ENCODE peak calls at places on chromosomes 11 and 22, in nine cellular contexts. One of them, this sample, is unnamed.

GRCh38 chr22:25368271-25368670 is 148.8 kb downstream of the CRYBB2 start:
- DNase-seq in brain microvascular endothelial cell: peak
- DNase-seq in endodermal cell: no peak
- DNase-seq in fibroblast of lung: peak
- DNase-seq in gastrocnemius medialis: no peak
- DNase-seq in astrocyte of the cerebellum: peak
- DNase-seq in heart left ventricle: no peak
- DNase-seq in cardiac fibroblast: peak
- DNase-seq in BE2C: peak
- DNase-seq in this sample: peak

GRCh38 chr11:65113361-65113756 is 1.7 kb downstream of the TM7SF2 start:
- DNase-seq in heart left ventricle: no peak
- DNase-seq in fibroblast of lung: peak
- DNase-seq in astrocyte of the cerebellum: no peak
- DNase-seq in brain microvascular endothelial cell: no peak
- DNase-seq in gastrocnemius medialis: no peak
- DNase-seq in endodermal cell: no peak
- DNase-seq in cardiac fibroblast: no peak
- DNase-seq in BE2C: peak
- DNase-seq in this sample: no peak

GRCh38 chr11:128521697-128522062 is 65.7 kb downstream of the ETS1 start:
- DNase-seq in fibroblast of lung: no peak
- DNase-seq in BE2C: no peak
- DNase-seq in endodermal cell: no peak
- DNase-seq in heart left ventricle: peak
- DNase-seq in cardiac fibroblast: peak
- DNase-seq in gastrocnemius medialis: no peak
- DNase-seq in brain microvascular endothelial cell: no peak
- DNase-seq in astrocyte of the cerebellum: no peak
- DNase-seq in this sample: peak

GRCh38 chr11:95923730-95924413 is at the start of gene MTMR2:
- DNase-seq in fibroblast of lung: peak
- DNase-seq in BE2C: peak
- DNase-seq in brain microvascular endothelial cell: peak
- DNase-seq in endodermal cell: peak
- DNase-seq in astrocyte of the cerebellum: peak
- DNase-seq in cardiac fibroblast: peak
- DNase-seq in heart left ventricle: peak
- DNase-seq in gastrocnemius medialis: peak
- DNase-seq in this sample: peak

GRCh38 chr22:37549704-37550059 is 10.6 kb upstream of the CDC42EP1 start:
- DNase-seq in astrocyte of the cerebellum: no peak
- DNase-seq in endodermal cell: peak
- DNase-seq in fibroblast of lung: peak
- DNase-seq in gastrocnemius medialis: no peak
- DNase-seq in BE2C: no peak
- DNase-seq in brain microvascular endothelial cell: no peak
- DNase-seq in cardiac fibroblast: peak
- DNase-seq in heart left ventricle: peak
- DNase-seq in this sample: peak

GRCh38 chr11:15412054-15412453 is 297.3 kb downstream of the INSC start:
- DNase-seq in endodermal cell: no peak
- DNase-seq in brain microvascular endothelial cell: no peak
- DNase-seq in astrocyte of the cerebellum: no peak
- DNase-seq in BE2C: no peak
- DNase-seq in fibroblast of lung: no peak
- DNase-seq in gastrocnemius medialis: no peak
- DNase-seq in cardiac fibroblast: no peak
- DNase-seq in heart left ventricle: no peak
- DNase-seq in this sample: no peak

GRCh38 chr11:122863704-122864326 is 18.7 kb upstream of the JHY start:
- DNase-seq in cardiac fibroblast: peak
- DNase-seq in endodermal cell: peak
- DNase-seq in BE2C: peak
- DNase-seq in astrocyte of the cerebellum: peak
- DNase-seq in brain microvascular endothelial cell: peak
- DNase-seq in fibroblast of lung: peak
- DNase-seq in gastrocnemius medialis: no peak
- DNase-seq in heart left ventricle: no peak
- DNase-seq in this sample: peak

GRCh38 chr11:2582958-2583604 is 116.7 kb downstream of the KCNQ1OT1 start:
- DNase-seq in gastrocnemius medialis: no peak
- DNase-seq in endodermal cell: peak
- DNase-seq in fibroblast of lung: no peak
- DNase-seq in astrocyte of the cerebellum: no peak
- DNase-seq in brain microvascular endothelial cell: no peak
- DNase-seq in heart left ventricle: no peak
- DNase-seq in BE2C: peak
- DNase-seq in cardiac fibroblast: no peak
- DNase-seq in this sample: no peak

GRCh38 chr22:26568207-26568706 is 21.7 kb downstream of the TPST2 start:
- DNase-seq in cardiac fibroblast: no peak
- DNase-seq in astrocyte of the cerebellum: no peak
- DNase-seq in gastrocnemius medialis: no peak
- DNase-seq in endodermal cell: peak
- DNase-seq in heart left ventricle: no peak
- DNase-seq in fibroblast of lung: peak
- DNase-seq in brain microvascular endothelial cell: no peak
- DNase-seq in BE2C: no peak
- DNase-seq in this sample: no peak

GRCh38 chr11:23723861-23724260 is 773.0 kb upstream of the LUZP2 start:
- DNase-seq in astrocyte of the cerebellum: no peak
- DNase-seq in cardiac fibroblast: no peak
- DNase-seq in endodermal cell: no peak
- DNase-seq in BE2C: no peak
- DNase-seq in fibroblast of lung: no peak
- DNase-seq in gastrocnemius medialis: no peak
- DNase-seq in brain microvascular endothelial cell: no peak
- DNase-seq in heart left ventricle: no peak
- DNase-seq in this sample: no peak

GRCh38 chr22:39183991-39184585 is 31.6 kb upstream of the CBX7 start:
- DNase-seq in cardiac fibroblast: peak
- DNase-seq in gastrocnemius medialis: no peak
- DNase-seq in endodermal cell: peak
- DNase-seq in fibroblast of lung: peak
- DNase-seq in brain microvascular endothelial cell: peak
- DNase-seq in heart left ventricle: no peak
- DNase-seq in BE2C: peak
- DNase-seq in astrocyte of the cerebellum: no peak
- DNase-seq in this sample: peak
- H3K4me3 ChIP-seq in cardiac fibroblast: no peak
- H3K4me3 ChIP-seq in gastrocnemius medialis: no peak
- H3K4me3 ChIP-seq in endodermal cell: no peak
- H3K4me3 ChIP-seq in fibroblast of lung: no peak
- H3K4me3 ChIP-seq in brain microvascular endothelial cell: no peak
- H3K4me3 ChIP-seq in heart left ventricle: no peak
- H3K4me3 ChIP-seq in BE2C: no peak
- H3K4me3 ChIP-seq in astrocyte of the cerebellum: no peak
- H3K4me3 ChIP-seq in this sample: no peak

GRCh38 chr22:50702261-50702671 is 29.6 kb downstream of the SHANK3 start:
- DNase-seq in endodermal cell: peak
- DNase-seq in BE2C: peak
- DNase-seq in astrocyte of the cerebellum: no peak
- DNase-seq in fibroblast of lung: no peak
- DNase-seq in cardiac fibroblast: no peak
- DNase-seq in heart left ventricle: no peak
- DNase-seq in gastrocnemius medialis: no peak
- DNase-seq in brain microvascular endothelial cell: no peak
- DNase-seq in this sample: no peak

GRCh38 chr22:50700387-50701075 is 27.9 kb downstream of the SHANK3 start:
- DNase-seq in gastrocnemius medialis: no peak
- DNase-seq in cardiac fibroblast: no peak
- DNase-seq in astrocyte of the cerebellum: no peak
- DNase-seq in endodermal cell: peak
- DNase-seq in BE2C: peak
- DNase-seq in brain microvascular endothelial cell: no peak
- DNase-seq in fibroblast of lung: no peak
- DNase-seq in heart left ventricle: peak
- DNase-seq in this sample: peak

GRCh38 chr22:50699754-50700386 is 27.2 kb downstream of the SHANK3 start:
- DNase-seq in astrocyte of the cerebellum: no peak
- DNase-seq in BE2C: peak
- DNase-seq in cardiac fibroblast: no peak
- DNase-seq in endodermal cell: peak
- DNase-seq in brain microvascular endothelial cell: no peak
- DNase-seq in gastrocnemius medialis: no peak
- DNase-seq in fibroblast of lung: no peak
- DNase-seq in heart left ventricle: no peak
- DNase-seq in this sample: no peak

GRCh38 chr22:50701428-50702154 is 29.0 kb downstream of the SHANK3 start:
- DNase-seq in brain microvascular endothelial cell: no peak
- DNase-seq in cardiac fibroblast: no peak
- DNase-seq in astrocyte of the cerebellum: no peak
- DNase-seq in BE2C: peak
- DNase-seq in fibroblast of lung: no peak
- DNase-seq in heart left ventricle: peak
- DNase-seq in endodermal cell: peak
- DNase-seq in gastrocnemius medialis: no peak
- DNase-seq in this sample: no peak

DNA sequence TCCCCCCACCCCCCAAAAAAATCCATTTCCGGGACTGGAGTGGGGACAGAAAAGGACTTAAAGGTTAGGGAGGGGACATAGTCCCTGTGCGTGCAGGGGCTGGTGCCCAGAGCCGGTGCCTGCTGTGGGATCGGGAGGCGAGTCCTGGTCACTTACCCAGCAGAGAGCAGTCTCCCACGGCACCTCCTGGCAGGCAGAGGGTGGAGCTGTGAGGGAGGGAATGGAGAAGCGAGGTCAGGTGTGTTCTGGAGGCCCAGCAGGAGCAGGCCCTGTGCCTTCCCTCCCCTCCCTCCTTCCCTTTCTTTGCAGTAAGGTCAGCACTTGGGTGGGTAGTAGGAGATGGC is 28.4 kb downstream of the SHANK3 start:
- DNase-seq in fibroblast of lung: no peak
- DNase-seq in heart left ventricle: no peak
- DNase-seq in endodermal cell: peak
- DNase-seq in gastrocnemius medialis: no peak
- DNase-seq in BE2C: peak
- DNase-seq in astrocyte of the cerebellum: no peak
- DNase-seq in cardiac fibroblast: no peak
- DNase-seq in brain microvascular endothelial cell: no peak
- DNase-seq in this sample: no peak
- TF ChIP-seq CTCF in fibroblast of lung: no peak
- TF ChIP-seq CTCF in heart left ventricle: no peak
- TF ChIP-seq CTCF in endodermal cell: no peak
- TF ChIP-seq CTCF in gastrocnemius medialis: no peak
- TF ChIP-seq CTCF in BE2C: no peak
- TF ChIP-seq CTCF in astrocyte of the cerebellum: no peak
- TF ChIP-seq CTCF in cardiac fibroblast: no peak
- TF ChIP-seq CTCF in brain microvascular endothelial cell: no peak
- TF ChIP-seq CTCF in this sample: no peak

GRCh38 chr11:60493454-60493853 is 876 bp downstream of the MS4A12 start:
- DNase-seq in heart left ventricle: no peak
- DNase-seq in cardiac fibroblast: no peak
- DNase-seq in astrocyte of the cerebellum: no peak
- DNase-seq in fibroblast of lung: no peak
- DNase-seq in brain microvascular endothelial cell: no peak
- DNase-seq in gastrocnemius medialis: no peak
- DNase-seq in BE2C: no peak
- DNase-seq in endodermal cell: no peak
- DNase-seq in this sample: no peak

GRCh38 chr11:60500276-60500935 is 7.8 kb downstream of the MS4A12 start:
- DNase-seq in heart left ventricle: no peak
- DNase-seq in gastrocnemius medialis: no peak
- DNase-seq in fibroblast of lung: no peak
- DNase-seq in BE2C: no peak
- DNase-seq in endodermal cell: no peak
- DNase-seq in astrocyte of the cerebellum: no peak
- DNase-seq in cardiac fibroblast: peak
- DNase-seq in brain microvascular endothelial cell: peak
- DNase-seq in this sample: no peak

GRCh38 chr11:60498853-60499252 is 6.3 kb downstream of the MS4A12 start:
- DNase-seq in fibroblast of lung: no peak
- DNase-seq in endodermal cell: no peak
- DNase-seq in BE2C: no peak
- DNase-seq in gastrocnemius medialis: no peak
- DNase-seq in heart left ventricle: no peak
- DNase-seq in cardiac fibroblast: peak
- DNase-seq in astrocyte of the cerebellum: no peak
- DNase-seq in brain microvascular endothelial cell: no peak
- DNase-seq in this sample: no peak

GRCh38 chr11:60502221-60502775 is 9.7 kb downstream of the MS4A12 start:
- DNase-seq in BE2C: no peak
- DNase-seq in brain microvascular endothelial cell: no peak
- DNase-seq in gastrocnemius medialis: no peak
- DNase-seq in heart left ventricle: no peak
- DNase-seq in endodermal cell: no peak
- DNase-seq in fibroblast of lung: no peak
- DNase-seq in cardiac fibroblast: no peak
- DNase-seq in astrocyte of the cerebellum: no peak
- DNase-seq in this sample: no peak

DNA sequence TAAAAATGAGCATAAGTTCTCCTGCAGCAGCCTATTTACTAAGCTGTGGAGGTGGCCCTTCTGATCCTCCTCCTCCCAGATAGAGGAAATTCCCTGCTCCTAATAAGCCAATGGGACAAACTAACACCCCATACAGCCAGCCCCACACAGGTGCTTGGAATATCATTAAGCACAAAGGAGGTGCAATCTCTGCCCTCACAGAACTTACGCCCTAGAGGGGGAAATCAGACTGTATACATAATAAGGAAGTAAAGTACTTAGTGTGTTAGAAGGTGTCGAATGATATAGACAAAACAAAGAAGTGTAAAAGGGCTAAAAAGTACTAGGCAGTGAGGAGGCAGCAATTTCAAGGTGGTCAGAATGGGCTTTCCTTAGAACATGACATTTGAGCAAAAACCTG is 5.8 kb downstream of the MS4A12 start:
- DNase-seq in astrocyte of the cerebellum: no peak
- DNase-seq in BE2C: no peak
- DNase-seq in cardiac fibroblast: no peak
- DNase-seq in endodermal cell: peak
- DNase-seq in fibroblast of lung: no peak
- DNase-seq in brain microvascular endothelial cell: no peak
- DNase-seq in heart left ventricle: no peak
- DNase-seq in gastrocnemius medialis: no peak
- DNase-seq in this sample: no peak
- H3K4me3 ChIP-seq in astrocyte of the cerebellum: no peak
- H3K4me3 ChIP-seq in BE2C: no peak
- H3K4me3 ChIP-seq in cardiac fibroblast: no peak
- H3K4me3 ChIP-seq in endodermal cell: no peak
- H3K4me3 ChIP-seq in fibroblast of lung: no peak
- H3K4me3 ChIP-seq in brain microvascular endothelial cell: no peak
- H3K4me3 ChIP-seq in heart left ventricle: no peak
- H3K4me3 ChIP-seq in gastrocnemius medialis: no peak
- H3K4me3 ChIP-seq in this sample: no peak

GRCh38 chr11:66133216-66133775 is 63.2 kb downstream of the PACS1 start:
- DNase-seq in heart left ventricle: no peak
- DNase-seq in cardiac fibroblast: no peak
- DNase-seq in brain microvascular endothelial cell: no peak
- DNase-seq in gastrocnemius medialis: no peak
- DNase-seq in astrocyte of the cerebellum: no peak
- DNase-seq in fibroblast of lung: no peak
- DNase-seq in endodermal cell: no peak
- DNase-seq in BE2C: no peak
- DNase-seq in this sample: no peak
- TF ChIP-seq CTCF in heart left ventricle: no peak
- TF ChIP-seq CTCF in cardiac fibroblast: no peak
- TF ChIP-seq CTCF in brain microvascular endothelial cell: no peak
- TF ChIP-seq CTCF in gastrocnemius medialis: no peak
- TF ChIP-seq CTCF in astrocyte of the cerebellum: no peak
- TF ChIP-seq CTCF in fibroblast of lung: no peak
- TF ChIP-seq CTCF in endodermal cell: no peak
- TF ChIP-seq CTCF in BE2C: no peak
- TF ChIP-seq CTCF in this sample: no peak

This sample was measured in fibroblast of mammary gland.